ENCODE peak calls at places on chromosome 18, in nine cellular contexts. G is suprapubic skin, T is HCT116, N is kidney, D is cardiac muscle cell, J is lower lobe of right lung, H is tibial artery, O is mucosa of descending colon, C is psoas muscle. U is an unnamed sample.

GRCh38 chr18:58819051-58819450 is 45.6 kb upstream of the ZNF532 start:
- DNase-seq in G (no peak), T (no peak), N (no peak), D (no peak), J (no peak), H (no peak), O (no peak), C (no peak), U (no peak)

GRCh38 chr18:68564348-68564747 is 150.6 kb downstream of the TMX3 start:
- DNase-seq in G (no peak), T (no peak), N (no peak), D (no peak), J (no peak), H (no peak), O (no peak), C (no peak), U (no peak)

GRCh38 chr18:55237665-55238064 is 278.4 kb upstream of the CCDC68 start:
- DNase-seq in G (no peak), T (no peak), N (no peak), D (no peak), J (no peak), H (no peak), O (no peak), C (no peak), U (no peak)

GRCh38 chr18:58590231-58590630 is 38.7 kb downstream of the ALPK2 start:
- DNase-seq in G (peak; percentile 71), T (no peak), N (no peak), D (peak; percentile 50), J (no peak), H (no peak), O (no peak), C (no peak), U (no peak)

GRCh38 chr18:28045176-28045810 is 131.6 kb downstream of the CDH2 start:
- DNase-seq in G (no peak), T (no peak), N (no peak), D (peak; percentile 52), J (no peak), H (no peak), O (no peak), C (no peak), U (no peak)

GRCh38 chr18:32049393-32050161 is 31.0 kb downstream of the RNF125 start:
- DNase-seq in G (no peak), T (no peak), N (no peak), D (no peak), J (peak; percentile 70), H (peak; percentile 39), O (peak; percentile 73), C (peak; percentile 37), U (peak; percentile 45)

GRCh38 chr18:79510731-79511141 is 115.0 kb downstream of the NFATC1 start:
- DNase-seq in G (peak; percentile 60), T (no peak), N (peak; percentile 72), D (no peak), J (peak; percentile 30), H (peak; percentile 10), O (peak; percentile 49), C (no peak), U (no peak)

GRCh38 chr18:408367-408766 is 92.1 kb downstream of the COLEC12 start:
- DNase-seq in G (no peak), T (no peak), N (no peak), D (no peak), J (no peak), H (no peak), O (no peak), C (no peak), U (no peak)

GRCh38 chr18:79335833-79336360 is 59.8 kb upstream of the NFATC1 start:
- DNase-seq in G (no peak), T (no peak), N (no peak), D (no peak), J (no peak), H (no peak), O (no peak), C (no peak), U (no peak)

GRCh38 chr18:60448487-60449267 is 76.1 kb upstream of the MC4R start:
- DNase-seq in G (no peak), T (no peak), N (no peak), D (no peak), J (no peak), H (no peak), O (no peak), C (no peak), U (no peak)

GRCh38 chr18:79511671-79512301 is 116.1 kb downstream of the NFATC1 start:
- DNase-seq in G (peak; percentile 55), T (no peak), N (peak; percentile 70), D (no peak), J (no peak), H (peak; percentile 12), O (peak; percentile 40), C (no peak), U (no peak)

GRCh38 chr18:36412778-36413177 is 115.3 kb downstream of the FHOD3 start:
- DNase-seq in G (no peak), T (no peak), N (no peak), D (peak; percentile 38), J (no peak), H (no peak), O (no peak), C (no peak), U (no peak)

GRCh38 chr18:54883816-54884604 is 55.7 kb downstream of the RAB27B start:
- DNase-seq in G (no peak), T (no peak), N (no peak), D (no peak), J (no peak), H (no peak), O (no peak), C (no peak), U (no peak)

GRCh38 chr18:13446581-13447470 is 228.3 kb downstream of the LDLRAD4 start:
- DNase-seq in G (peak; percentile 18), T (no peak), N (no peak), D (no peak), J (no peak), H (no peak), O (no peak), C (no peak), U (no peak)

GRCh38 chr18:42030586-42031182 is 75.7 kb downstream of the PIK3C3 start:
- DNase-seq in G (no peak), T (no peak), N (no peak), D (peak; percentile 61), J (no peak), H (no peak), O (no peak), C (no peak), U (no peak)

GRCh38 chr18:24567199-24567598 is 106.8 kb downstream of the HRH4 start:
- DNase-seq in G (no peak), T (no peak), N (no peak), D (no peak), J (no peak), H (no peak), O (no peak), C (no peak), U (no peak)

GRCh38 chr18:60044290-60045006 is 144.7 kb downstream of the PMAIP1 start:
- DNase-seq in G (no peak), T (no peak), N (no peak), D (no peak), J (no peak), H (no peak), O (no peak), C (no peak), U (no peak)

GRCh38 chr18:23504720-23505119 is 1.4 kb downstream of the RMC1 start:
- DNase-seq in G (no peak), T (no peak), N (no peak), D (no peak), J (no peak), H (no peak), O (no peak), C (no peak), U (peak; percentile 85)
- H3K4me3 ChIP-seq in G (peak overlapping the region; percentile 74), T (peak overlapping the region; percentile 92), N (peak overlapping the region; percentile 83), D (no peak overlapping the region), J (peak overlapping the region; percentile 97), H (peak overlapping the region; percentile 99), O (no peak overlapping the region), C (peak overlapping the region; percentile 96), U (no peak overlapping the region)

DNA sequence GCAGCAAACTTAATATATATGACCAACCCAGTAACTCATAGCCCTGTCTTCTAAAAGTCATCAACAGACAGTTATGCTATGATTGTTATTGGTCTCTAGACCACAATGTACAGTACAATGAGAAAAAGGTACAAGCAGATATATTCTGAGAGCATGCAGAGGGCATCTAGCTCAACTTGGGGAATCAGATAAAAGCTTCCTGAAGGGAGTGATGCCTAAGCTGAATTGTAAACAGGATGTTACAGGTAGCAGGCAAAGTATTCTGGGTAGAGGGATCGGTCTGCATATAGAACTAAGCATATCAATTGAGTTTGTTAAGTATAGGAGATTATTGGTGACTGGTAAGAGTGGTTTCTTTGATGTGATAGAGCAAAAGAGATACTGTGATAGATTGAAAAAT is 30.3 kb downstream of the ME2 start:
- DNase-seq in G (no peak), T (no peak), N (no peak), D (no peak), J (no peak), H (no peak), O (no peak), C (no peak), U (no peak)
- H3K36me3 ChIP-seq in G (peaks cover 21% of the 10 kb centered on the region), T (no peaks in the 10 kb centered on the region), N (peaks cover 8% of the 10 kb centered on the region), D (peaks cover 19% of the 10 kb centered on the region), J (peaks cover 40% of the 10 kb centered on the region), H (peaks cover 29% of the 10 kb centered on the region), O (no peaks in the 10 kb centered on the region), C (no peaks in the 10 kb centered on the region), U (peaks cover 4% of the 10 kb centered on the region)

DNA sequence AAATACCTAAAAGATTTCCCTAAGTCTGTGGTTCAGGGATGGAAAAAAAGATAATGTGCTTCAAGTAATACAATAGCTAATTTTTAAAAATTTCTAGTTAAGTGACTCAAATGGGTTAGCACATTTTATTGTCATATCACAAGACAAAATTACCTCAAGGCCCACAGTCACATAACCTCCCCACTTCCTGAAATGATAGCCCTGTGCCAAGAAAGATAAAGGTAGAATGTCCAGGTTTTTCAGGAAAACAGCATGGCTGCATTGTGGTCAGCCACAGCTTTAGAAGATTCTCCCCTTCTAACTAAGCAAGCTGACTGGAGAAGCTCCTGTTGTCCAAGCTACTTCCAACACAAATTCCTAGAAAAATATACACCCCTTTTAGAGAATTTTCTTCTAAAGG is 127.1 kb upstream of the SLC35G4 start:
- DNase-seq in G (no peak), T (no peak), N (no peak), D (no peak), J (no peak), H (no peak), O (no peak), C (no peak), U (no peak)
- H3K4me1 ChIP-seq in G (no peaks in the 10 kb centered on the region), T (no peaks in the 10 kb centered on the region), N (no peaks in the 10 kb centered on the region), D (no peaks in the 10 kb centered on the region), J (no peaks in the 10 kb centered on the region), H (no peaks in the 10 kb centered on the region), O (no peaks in the 10 kb centered on the region), C (no peaks in the 10 kb centered on the region), U (no peaks in the 10 kb centered on the region)

GRCh38 chr18:7116832-7117389 is 686 bp downstream of the LAMA1 start:
- DNase-seq in G (no peak), T (no peak), N (peak; percentile 79), D (peak; percentile 63), J (no peak), H (no peak), O (no peak), C (peak; percentile 17), U (no peak)

GRCh38 chr18:7111134-7111533 is 6.5 kb downstream of the LAMA1 start:
- DNase-seq in G (no peak), T (no peak), N (no peak), D (no peak), J (no peak), H (no peak), O (no peak), C (no peak), U (no peak)

GRCh38 chr18:7117390-7118355 is at the start of gene LAMA1:
- DNase-seq in G (no peak), T (no peak), N (peak; percentile 84), D (peak; percentile 89), J (no peak), H (no peak), O (no peak), C (peak; percentile 29), U (no peak)

GRCh38 chr18:7116001-7116831 is 1.4 kb downstream of the LAMA1 start:
- DNase-seq in G (no peak), T (no peak), N (no peak), D (peak; percentile 60), J (no peak), H (no peak), O (no peak), C (no peak), U (no peak)
- H3K4me3 ChIP-seq in G (peak overlapping the region; percentile 51), T (no peak overlapping the region), N (peak overlapping the region; percentile 50), D (peak overlapping the region; percentile 72), J (peak overlapping the region; percentile 52), H (peak overlapping the region; percentile 58), O (no peak overlapping the region), C (peak overlapping the region; percentile 66), U (no peak overlapping the region)